ENCODE peak calls at places on chromosomes 11 and 22, in six cellular contexts. X is stimulated activated CD4-positive, alpha-beta T cell treated with anti-CD3 and anti-CD28 coated beads, Interleukin-2, amount 100 ng/mL, for 24 hours; F is CD4-positive, alpha-beta T cell; B is GM19239; A is fibroblast of gingiva; T is lower leg skin. V is an unnamed sample.

GRCh38 chr11:131977231-131977630 is 606.8 kb downstream of the NTM start:
- DNase-seq in A (peak), B (no peak), F (no peak), T (no peak), X (no peak), V (no peak)

GRCh38 chr11:70568504-70569172 is 170.3 kb downstream of the CTTN start:
- DNase-seq in F (no peak), X (no peak), T (no peak), B (no peak), A (peak), V (no peak)

GRCh38 chr11:34126959-34127848 is 21.8 kb downstream of the NAT10 start:
- DNase-seq in F (no peak), X (no peak), T (no peak), A (no peak), B (no peak), V (no peak)

GRCh38 chr11:2804701-2805387 is 80.7 kb downstream of the CDKN1C start:
- DNase-seq in A (no peak), X (no peak), T (peak), F (no peak), B (no peak), V (no peak)

GRCh38 chr22:43270949-43271348 is 72.2 kb downstream of the SCUBE1 start:
- DNase-seq in T (no peak), A (no peak), F (no peak), B (no peak), X (no peak), V (no peak)

GRCh38 chr22:50406416-50407170 is 63.5 kb downstream of the PPP6R2 start:
- DNase-seq in A (no peak), X (no peak), B (no peak), T (no peak), F (no peak), V (no peak)

GRCh38 chr22:37145415-37146385 is 4.0 kb downstream of the IL2RB start:
- DNase-seq in A (no peak), T (no peak), F (no peak), X (no peak), B (no peak), V (no peak)

GRCh38 chr11:59247535-59248227 is 35.0 kb upstream of the MPEG1 start:
- DNase-seq in T (no peak), B (no peak), X (no peak), F (no peak), A (peak), V (no peak)

GRCh38 chr11:37504066-37504611 is 906.1 kb upstream of the RAG2 start:
- DNase-seq in X (no peak), T (no peak), B (peak), F (no peak), A (peak), V (peak)

GRCh38 chr11:18171377-18172000 is 1.1 kb upstream of the MRGPRX4 start:
- DNase-seq in T (no peak), B (no peak), F (no peak), X (no peak), A (no peak), V (no peak)

V was measured in GM12878.